ENCODE peak calls at places on chromosomes 6 and 20, in six cellular contexts. O is cardiac fibroblast; F is left lung; N is hypothalamus; X is activated CD4-positive, alpha-beta T cell treated with anti-CD3 and anti-CD28 coated beads, Interleukin-2, amount 10 ng/mL, durations not matched to agents 7 days and 5 days; P is hepatocyte. W is an unnamed sample.

GRCh38 chr20:63080411-63080810 is 73.6 kb upstream of the BHLHE23 start:
- DNase-seq in F (peak), N (no peak), O (no peak), X (no peak), P (no peak), W (peak)

GRCh38 chr6:71403422-71404134 is 115.0 kb downstream of the OGFRL1 start:
- DNase-seq in O (peak), P (no peak), N (no peak), X (no peak), F (no peak), W (no peak)

GRCh38 chr6:142942805-142943227 is 2.2 kb downstream of the HIVEP2 start:
- DNase-seq in P (peak), O (peak), X (no peak), F (no peak), N (no peak), W (no peak)

GRCh38 chr6:170439366-170440351 is 113.4 kb downstream of the PSMB1 start:
- DNase-seq in P (no peak), N (no peak), F (no peak), O (no peak), X (no peak), W (no peak)

GRCh38 chr20:21125072-21125848 is 622 bp upstream of the KIZ start:
- DNase-seq in P (peak), O (peak), X (no peak), N (peak), F (no peak), W (no peak)

GRCh38 chr20:37426978-37427377 is 81.0 kb downstream of the SRC start:
- DNase-seq in X (no peak), P (no peak), O (no peak), N (no peak), F (no peak), W (no peak)

GRCh38 chr20:52490715-52491430 is 299.3 kb upstream of the ZFP64 start:
- DNase-seq in F (no peak), P (peak), O (peak), N (no peak), X (no peak), W (no peak)

GRCh38 chr6:40962241-40962640 is 76.8 kb downstream of the UNC5CL start:
- DNase-seq in O (peak), P (no peak), N (no peak), X (peak), F (no peak), W (no peak)

GRCh38 chr6:166931426-166931970 is 24.9 kb downstream of the RNASET2 start:
- DNase-seq in O (no peak), F (no peak), X (no peak), P (no peak), N (no peak), W (no peak)

GRCh38 chr6:111382476-111383294 is 100.3 kb downstream of the REV3L start:
- DNase-seq in F (peak), N (peak), X (no peak), O (peak), P (no peak), W (no peak)

GRCh38 chr6:131156411-131156810 is 21.1 kb downstream of the AKAP7 start:
- DNase-seq in N (no peak), O (no peak), X (no peak), P (no peak), F (no peak), W (no peak)

GRCh38 chr6:36227379-36228344 is 31.1 kb downstream of the BRPF3 start:
- DNase-seq in X (no peak), F (no peak), N (no peak), P (peak), O (no peak), W (no peak)

GRCh38 chr6:30227763-30228487 is 14.7 kb upstream of the TRIM26 start:
- DNase-seq in X (no peak), F (no peak), O (no peak), P (no peak), N (no peak), W (no peak)

GRCh38 chr6:1622220-1622841 is 12.6 kb downstream of the FOXC1 start:
- DNase-seq in P (no peak), N (no peak), X (no peak), F (no peak), O (no peak), W (peak)

GRCh38 chr6:5125152-5126006 is 40.2 kb downstream of the PPP1R3G start:
- DNase-seq in O (peak), X (no peak), N (no peak), F (no peak), P (peak), W (peak)

GRCh38 chr6:168418151-168418551 is 22.8 kb upstream of the SMOC2 start:
- DNase-seq in O (no peak), F (no peak), P (no peak), X (no peak), N (no peak), W (no peak)

GRCh38 chr20:47230811-47231256 is 125.7 kb downstream of the ZMYND8 start:
- DNase-seq in P (no peak), O (no peak), X (no peak), N (no peak), F (no peak), W (no peak)

GRCh38 chr6:130632897-130633296 is 194.3 kb upstream of the SMLR1 start:
- DNase-seq in P (no peak), F (no peak), O (no peak), X (no peak), N (no peak), W (no peak)

GRCh38 chr6:142112451-142113061 is 20.2 kb upstream of the GJE1 start:
- DNase-seq in N (peak), O (peak), X (peak), F (peak), P (peak), W (peak)

GRCh38 chr6:5208039-5208438 is 52.7 kb downstream of the LYRM4 start:
- DNase-seq in N (no peak), P (no peak), F (no peak), O (peak), X (no peak), W (no peak)

GRCh38 chr6:16130932-16131387 is 2.1 kb downstream of the MYLIP start:
- DNase-seq in F (no peak), N (no peak), X (peak), P (peak), O (peak), W (no peak)

GRCh38 chr6:144285798-144286502 is 815 bp downstream of the UTRN start:
- DNase-seq in F (peak), P (peak), X (peak), N (peak), O (peak), W (peak)

GRCh38 chr6:38282911-38283310 is 356.8 kb downstream of the BTBD9 start:
- DNase-seq in F (no peak), O (no peak), P (no peak), N (no peak), X (no peak), W (no peak)

GRCh38 chr6:31965700-31966099 is 6.2 kb downstream of the DXO start:
- DNase-seq in P (no peak), X (no peak), F (no peak), N (no peak), O (no peak), W (no peak)

GRCh38 chr20:13009682-13010406 is 1.1 kb downstream of the SPTLC3 start:
- DNase-seq in N (no peak), O (peak), F (no peak), X (peak), P (peak), W (no peak)

GRCh38 chr6:153092082-153093013 is 38.7 kb downstream of the RGS17 start:
- DNase-seq in P (no peak), X (no peak), O (peak), N (no peak), F (no peak), W (no peak)

GRCh38 chr20:34578040-34578439 is 19.5 kb downstream of the MAP1LC3A start:
- DNase-seq in P (no peak), O (peak), F (no peak), X (no peak), N (no peak), W (no peak)

GRCh38 chr20:53157443-53158408 is 185.6 kb downstream of the TSHZ2 start:
- DNase-seq in F (peak), O (peak), N (peak), X (peak), P (peak), W (no peak)

GRCh38 chr6:2616796-2617195 is 133.9 kb downstream of the MYLK4 start:
- DNase-seq in N (no peak), X (no peak), P (no peak), F (no peak), O (no peak), W (no peak)

GRCh38 chr6:80003841-80004198 is 629 bp upstream of the TTK start:
- DNase-seq in O (peak), X (peak), P (no peak), N (peak), F (peak), W (no peak)

GRCh38 chr6:131042664-131043063 is 20.4 kb downstream of the EPB41L2 start:
- DNase-seq in F (no peak), X (no peak), N (no peak), O (peak), P (no peak), W (no peak)

GRCh38 chr6:92962846-92963245 is 456.5 kb downstream of the EPHA7 start:
- DNase-seq in X (no peak), F (no peak), N (no peak), P (no peak), O (no peak), W (no peak)

W was measured in suprapubic skin.